ENCODE peak calls at places on chromosomes 16 and 17, in six cellular contexts. One of them, this sample, is unnamed.
A peak's percentile ranks its signal among the peaks of the same experiment; 100 is the strongest.

GRCh38 chr17:37713028-37713431 is 31.8 kb downstream of the HNF1B start:
- DNase-seq in epithelial cell of esophagus: no peak
- DNase-seq in activated T-helper 1 cell treated with anti-CD3 and anti-CD28 coated beads, Interleukin-2, amount 50 U/mL, for 16 hours: no peak
- DNase-seq in fibroblast of the conjunctiva: no peak
- DNase-seq in activated T-cell treated with anti-CD3 and anti-CD28 coated beads, Interleukin-2, amount 50 U/mL, for 72 hours: no peak
- DNase-seq in LHCN-M2: no peak
- DNase-seq in this sample: no peak

GRCh38 chr17:79623786-79624657 is 13.2 kb upstream of the RBFOX3 start:
- DNase-seq in epithelial cell of esophagus: no peak
- DNase-seq in activated T-helper 1 cell treated with anti-CD3 and anti-CD28 coated beads, Interleukin-2, amount 50 U/mL, for 16 hours: no peak
- DNase-seq in fibroblast of the conjunctiva: no peak
- DNase-seq in activated T-cell treated with anti-CD3 and anti-CD28 coated beads, Interleukin-2, amount 50 U/mL, for 72 hours: no peak
- DNase-seq in LHCN-M2: no peak
- DNase-seq in this sample: no peak

GRCh38 chr17:76077582-76078110 is 1.3 kb upstream of the ZACN start:
- DNase-seq in epithelial cell of esophagus: no peak
- DNase-seq in activated T-helper 1 cell treated with anti-CD3 and anti-CD28 coated beads, Interleukin-2, amount 50 U/mL, for 16 hours: no peak
- DNase-seq in fibroblast of the conjunctiva: no peak
- DNase-seq in activated T-cell treated with anti-CD3 and anti-CD28 coated beads, Interleukin-2, amount 50 U/mL, for 72 hours: no peak
- DNase-seq in LHCN-M2: no peak
- DNase-seq in this sample: peak; percentile 44

GRCh38 chr16:2719328-2720062 is 529 bp downstream of the PRSS27 start:
- DNase-seq in epithelial cell of esophagus: peak; percentile 42
- DNase-seq in activated T-helper 1 cell treated with anti-CD3 and anti-CD28 coated beads, Interleukin-2, amount 50 U/mL, for 16 hours: no peak
- DNase-seq in fibroblast of the conjunctiva: no peak
- DNase-seq in activated T-cell treated with anti-CD3 and anti-CD28 coated beads, Interleukin-2, amount 50 U/mL, for 72 hours: no peak
- DNase-seq in LHCN-M2: no peak
- DNase-seq in this sample: no peak

GRCh38 chr16:660459-661183 is 7.3 kb upstream of the RHOT2 start:
- DNase-seq in epithelial cell of esophagus: peak; percentile 84
- DNase-seq in activated T-helper 1 cell treated with anti-CD3 and anti-CD28 coated beads, Interleukin-2, amount 50 U/mL, for 16 hours: peak; percentile 35
- DNase-seq in fibroblast of the conjunctiva: peak; percentile 81
- DNase-seq in activated T-cell treated with anti-CD3 and anti-CD28 coated beads, Interleukin-2, amount 50 U/mL, for 72 hours: peak; percentile 82
- DNase-seq in LHCN-M2: peak; percentile 70
- DNase-seq in this sample: peak; percentile 97

GRCh38 chr16:49628148-49628547 is 227.8 kb downstream of the ZNF423 start:
- DNase-seq in epithelial cell of esophagus: no peak
- DNase-seq in activated T-helper 1 cell treated with anti-CD3 and anti-CD28 coated beads, Interleukin-2, amount 50 U/mL, for 16 hours: no peak
- DNase-seq in fibroblast of the conjunctiva: no peak
- DNase-seq in activated T-cell treated with anti-CD3 and anti-CD28 coated beads, Interleukin-2, amount 50 U/mL, for 72 hours: no peak
- DNase-seq in LHCN-M2: no peak
- DNase-seq in this sample: no peak

GRCh38 chr16:48047755-48048154 is 108.0 kb downstream of the ABCC12 start:
- DNase-seq in epithelial cell of esophagus: no peak
- DNase-seq in activated T-helper 1 cell treated with anti-CD3 and anti-CD28 coated beads, Interleukin-2, amount 50 U/mL, for 16 hours: no peak
- DNase-seq in fibroblast of the conjunctiva: no peak
- DNase-seq in activated T-cell treated with anti-CD3 and anti-CD28 coated beads, Interleukin-2, amount 50 U/mL, for 72 hours: no peak
- DNase-seq in LHCN-M2: no peak
- DNase-seq in this sample: no peak

GRCh38 chr16:87063543-87063942 is 253.6 kb downstream of the C16orf95 start:
- DNase-seq in epithelial cell of esophagus: no peak
- DNase-seq in activated T-helper 1 cell treated with anti-CD3 and anti-CD28 coated beads, Interleukin-2, amount 50 U/mL, for 16 hours: no peak
- DNase-seq in fibroblast of the conjunctiva: no peak
- DNase-seq in activated T-cell treated with anti-CD3 and anti-CD28 coated beads, Interleukin-2, amount 50 U/mL, for 72 hours: no peak
- DNase-seq in LHCN-M2: no peak
- DNase-seq in this sample: no peak